ENCODE peak calls at places on chromosomes 5 and 9, in eight cellular contexts. Z, N, B, M, Q, X, I and O are unnamed samples.

GRCh38 chr5:34452170-34452828 is 203.8 kb upstream of the RAI14 start:
- DNase-seq in Z (no peak), N (no peak), B (no peak), M (no peak), Q (no peak), X (no peak), I (peak), O (no peak)

GRCh38 chr9:98329281-98329680 is 73.8 kb upstream of the TBC1D2 start:
- DNase-seq in Z (no peak), N (no peak), B (no peak), M (no peak), Q (no peak), X (no peak), I (no peak), O (no peak)

GRCh38 chr9:7336356-7337075 is 463.1 kb downstream of the DMAC1 start:
- DNase-seq in Z (no peak), N (no peak), B (no peak), M (peak), Q (no peak), X (no peak), I (no peak), O (no peak)

GRCh38 chr5:1009359-1010180 is 968 bp downstream of the NKD2 start:
- DNase-seq in Z (no peak), N (no peak), B (no peak), M (no peak), Q (no peak), X (peak), I (no peak), O (no peak)

GRCh38 chr9:21031091-21031817 is at the start of gene HACD4:
- DNase-seq in Z (no peak), N (peak), B (no peak), M (peak), Q (peak), X (peak), I (peak), O (no peak)

GRCh38 chr9:13915591-13916301 is 398.2 kb downstream of the NFIB start:
- DNase-seq in Z (no peak), N (no peak), B (peak), M (no peak), Q (no peak), X (no peak), I (no peak), O (no peak)

GRCh38 chr9:114677418-114677817 is 4.6 kb downstream of the TEX48 start:
- DNase-seq in Z (no peak), N (no peak), B (no peak), M (no peak), Q (no peak), X (no peak), I (peak), O (no peak)

GRCh38 chr5:176803027-176803942 is 7.1 kb upstream of the UNC5A start:
- DNase-seq in Z (no peak), N (no peak), B (no peak), M (no peak), Q (no peak), X (no peak), I (no peak), O (no peak)

GRCh38 chr5:136563489-136563888 is 198.1 kb upstream of the TRPC7 start:
- DNase-seq in Z (no peak), N (no peak), B (no peak), M (no peak), Q (no peak), X (no peak), I (peak), O (no peak)

GRCh38 chr5:161311965-161312364 is 234.6 kb downstream of the GABRB2 start:
- DNase-seq in Z (no peak), N (no peak), B (no peak), M (no peak), Q (no peak), X (no peak), I (no peak), O (no peak)

GRCh38 chr5:160357861-160358411 is 12.5 kb downstream of the C1QTNF2 start:
- DNase-seq in Z (no peak), N (no peak), B (no peak), M (no peak), Q (no peak), X (no peak), I (no peak), O (peak)

GRCh38 chr5:140598836-140599235 is 34.1 kb downstream of the CD14 start:
- DNase-seq in Z (no peak), N (no peak), B (no peak), M (no peak), Q (no peak), X (no peak), I (peak), O (no peak)

GRCh38 chr9:79695531-79696218 is 123.9 kb downstream of the TLE4 start:
- DNase-seq in Z (no peak), N (no peak), B (no peak), M (no peak), Q (no peak), X (no peak), I (no peak), O (no peak)

GRCh38 chr9:129236441-129237145 is 58.5 kb upstream of the IER5L start:
- DNase-seq in Z (no peak), N (no peak), B (no peak), M (no peak), Q (no peak), X (no peak), I (no peak), O (no peak)

GRCh38 chr9:15670246-15670645 is 117.4 kb downstream of the CCDC171 start:
- DNase-seq in Z (no peak), N (no peak), B (no peak), M (no peak), Q (no peak), X (no peak), I (no peak), O (no peak)

GRCh38 chr9:71592400-71592799 is 175.9 kb downstream of the CEMIP2 start:
- DNase-seq in Z (no peak), N (no peak), B (no peak), M (no peak), Q (no peak), X (no peak), I (no peak), O (no peak)